ENCODE peak calls at places on chromosomes 13 and 19, in ten cellular contexts. One of them, this sample, is unnamed.

GRCh38 chr13:28819046-28819747 is 942 bp upstream of the MTUS2 start:
- DNase-seq in IMR-90: peak
- DNase-seq in LNCaP clone FGC: no peak
- DNase-seq in OCI-LY7: no peak
- DNase-seq in RWPE1: no peak
- DNase-seq in aorta: peak
- DNase-seq in sciatic nerve: no peak
- DNase-seq in heart left ventricle: peak
- DNase-seq in SK-N-SH: no peak
- DNase-seq in Kasumi-1: no peak
- DNase-seq in this sample: peak

GRCh38 chr19:48308695-48309586 is 16.4 kb upstream of the EMP3 start:
- DNase-seq in IMR-90: no peak
- DNase-seq in LNCaP clone FGC: no peak
- DNase-seq in OCI-LY7: peak
- DNase-seq in RWPE1: no peak
- DNase-seq in aorta: no peak
- DNase-seq in sciatic nerve: no peak
- DNase-seq in heart left ventricle: no peak
- DNase-seq in SK-N-SH: no peak
- DNase-seq in Kasumi-1: peak
- DNase-seq in this sample: no peak

GRCh38 chr13:56314755-56315154 is 826.0 kb upstream of the PRR20A start:
- DNase-seq in IMR-90: no peak
- DNase-seq in LNCaP clone FGC: no peak
- DNase-seq in OCI-LY7: no peak
- DNase-seq in RWPE1: no peak
- DNase-seq in aorta: no peak
- DNase-seq in sciatic nerve: no peak
- DNase-seq in heart left ventricle: no peak
- DNase-seq in SK-N-SH: no peak
- DNase-seq in Kasumi-1: no peak
- DNase-seq in this sample: no peak

GRCh38 chr19:8592231-8593009 is 15.2 kb upstream of the MYO1F start:
- DNase-seq in IMR-90: peak
- DNase-seq in LNCaP clone FGC: no peak
- DNase-seq in OCI-LY7: peak
- DNase-seq in RWPE1: peak
- DNase-seq in aorta: peak
- DNase-seq in sciatic nerve: peak
- DNase-seq in heart left ventricle: peak
- DNase-seq in SK-N-SH: peak
- DNase-seq in Kasumi-1: no peak
- DNase-seq in this sample: peak

GRCh38 chr13:67125681-67126080 is 104.5 kb downstream of the PCDH9 start:
- DNase-seq in IMR-90: no peak
- DNase-seq in LNCaP clone FGC: no peak
- DNase-seq in OCI-LY7: no peak
- DNase-seq in RWPE1: no peak
- DNase-seq in aorta: no peak
- DNase-seq in sciatic nerve: no peak
- DNase-seq in heart left ventricle: no peak
- DNase-seq in SK-N-SH: no peak
- DNase-seq in Kasumi-1: no peak
- DNase-seq in this sample: no peak

GRCh38 chr19:56138069-56138468 is 3.0 kb upstream of the ZNF444 start:
- DNase-seq in IMR-90: no peak
- DNase-seq in LNCaP clone FGC: peak
- DNase-seq in OCI-LY7: no peak
- DNase-seq in RWPE1: no peak
- DNase-seq in aorta: no peak
- DNase-seq in sciatic nerve: no peak
- DNase-seq in heart left ventricle: no peak
- DNase-seq in SK-N-SH: no peak
- DNase-seq in Kasumi-1: no peak
- DNase-seq in this sample: no peak

GRCh38 chr19:49064768-49065611 is at the start of gene NTF4:
- DNase-seq in IMR-90: no peak
- DNase-seq in LNCaP clone FGC: no peak
- DNase-seq in OCI-LY7: no peak
- DNase-seq in RWPE1: peak
- DNase-seq in aorta: no peak
- DNase-seq in sciatic nerve: no peak
- DNase-seq in heart left ventricle: no peak
- DNase-seq in SK-N-SH: peak
- DNase-seq in Kasumi-1: no peak
- DNase-seq in this sample: no peak

GRCh38 chr13:90443268-90443667 is 904.2 kb upstream of the MIR17HG start:
- DNase-seq in IMR-90: peak
- DNase-seq in LNCaP clone FGC: no peak
- DNase-seq in OCI-LY7: no peak
- DNase-seq in RWPE1: no peak
- DNase-seq in aorta: no peak
- DNase-seq in sciatic nerve: no peak
- DNase-seq in heart left ventricle: no peak
- DNase-seq in SK-N-SH: no peak
- DNase-seq in Kasumi-1: no peak
- DNase-seq in this sample: no peak

GRCh38 chr19:13031917-13032623 is 36.8 kb downstream of the NFIX start:
- DNase-seq in IMR-90: peak
- DNase-seq in LNCaP clone FGC: no peak
- DNase-seq in OCI-LY7: no peak
- DNase-seq in RWPE1: no peak
- DNase-seq in aorta: peak
- DNase-seq in sciatic nerve: no peak
- DNase-seq in heart left ventricle: peak
- DNase-seq in SK-N-SH: no peak
- DNase-seq in Kasumi-1: no peak
- DNase-seq in this sample: no peak

GRCh38 chr19:17339088-17339741 is 1.9 kb downstream of the GTPBP3 start:
- DNase-seq in IMR-90: no peak
- DNase-seq in LNCaP clone FGC: no peak
- DNase-seq in OCI-LY7: peak
- DNase-seq in RWPE1: peak
- DNase-seq in aorta: no peak
- DNase-seq in sciatic nerve: no peak
- DNase-seq in heart left ventricle: no peak
- DNase-seq in SK-N-SH: peak
- DNase-seq in Kasumi-1: no peak
- DNase-seq in this sample: no peak

GRCh38 chr19:50202399-50202798 is 1.0 kb upstream of the MYH14 start:
- DNase-seq in IMR-90: no peak
- DNase-seq in LNCaP clone FGC: no peak
- DNase-seq in OCI-LY7: no peak
- DNase-seq in RWPE1: no peak
- DNase-seq in aorta: no peak
- DNase-seq in sciatic nerve: no peak
- DNase-seq in heart left ventricle: no peak
- DNase-seq in SK-N-SH: no peak
- DNase-seq in Kasumi-1: no peak
- DNase-seq in this sample: no peak

GRCh38 chr13:96075953-96076543 is 13.9 kb upstream of the HS6ST3 start:
- DNase-seq in IMR-90: peak
- DNase-seq in LNCaP clone FGC: no peak
- DNase-seq in OCI-LY7: peak
- DNase-seq in RWPE1: peak
- DNase-seq in aorta: no peak
- DNase-seq in sciatic nerve: no peak
- DNase-seq in heart left ventricle: no peak
- DNase-seq in SK-N-SH: peak
- DNase-seq in Kasumi-1: peak
- DNase-seq in this sample: no peak

GRCh38 chr13:42991892-42992584 is at the start of gene EPSTI1:
- DNase-seq in IMR-90: peak
- DNase-seq in LNCaP clone FGC: no peak
- DNase-seq in OCI-LY7: peak
- DNase-seq in RWPE1: peak
- DNase-seq in aorta: peak
- DNase-seq in sciatic nerve: peak
- DNase-seq in heart left ventricle: peak
- DNase-seq in SK-N-SH: no peak
- DNase-seq in Kasumi-1: peak
- DNase-seq in this sample: peak

GRCh38 chr13:45681101-45681500 is 21.0 kb upstream of the CBY2 start:
- DNase-seq in IMR-90: no peak
- DNase-seq in LNCaP clone FGC: no peak
- DNase-seq in OCI-LY7: no peak
- DNase-seq in RWPE1: no peak
- DNase-seq in aorta: no peak
- DNase-seq in sciatic nerve: no peak
- DNase-seq in heart left ventricle: no peak
- DNase-seq in SK-N-SH: no peak
- DNase-seq in Kasumi-1: no peak
- DNase-seq in this sample: no peak

GRCh38 chr19:50820549-50821247 is 2.9 kb downstream of the KLK1 start:
- DNase-seq in IMR-90: no peak
- DNase-seq in LNCaP clone FGC: no peak
- DNase-seq in OCI-LY7: peak
- DNase-seq in RWPE1: no peak
- DNase-seq in aorta: no peak
- DNase-seq in sciatic nerve: no peak
- DNase-seq in heart left ventricle: no peak
- DNase-seq in SK-N-SH: no peak
- DNase-seq in Kasumi-1: no peak
- DNase-seq in this sample: no peak

GRCh38 chr13:84200971-84201370 is 318.7 kb upstream of the SLITRK1 start:
- DNase-seq in IMR-90: no peak
- DNase-seq in LNCaP clone FGC: no peak
- DNase-seq in OCI-LY7: no peak
- DNase-seq in RWPE1: no peak
- DNase-seq in aorta: no peak
- DNase-seq in sciatic nerve: no peak
- DNase-seq in heart left ventricle: no peak
- DNase-seq in SK-N-SH: no peak
- DNase-seq in Kasumi-1: no peak
- DNase-seq in this sample: no peak

GRCh38 chr13:73075546-73075945 is 16.7 kb downstream of the KLF5 start:
- DNase-seq in IMR-90: no peak
- DNase-seq in LNCaP clone FGC: no peak
- DNase-seq in OCI-LY7: no peak
- DNase-seq in RWPE1: no peak
- DNase-seq in aorta: no peak
- DNase-seq in sciatic nerve: no peak
- DNase-seq in heart left ventricle: no peak
- DNase-seq in SK-N-SH: no peak
- DNase-seq in Kasumi-1: no peak
- DNase-seq in this sample: no peak

GRCh38 chr13:92842145-92842544 is 384.5 kb upstream of the GPC6 start:
- DNase-seq in IMR-90: peak
- DNase-seq in LNCaP clone FGC: no peak
- DNase-seq in OCI-LY7: no peak
- DNase-seq in RWPE1: no peak
- DNase-seq in aorta: no peak
- DNase-seq in sciatic nerve: no peak
- DNase-seq in heart left ventricle: no peak
- DNase-seq in SK-N-SH: no peak
- DNase-seq in Kasumi-1: no peak
- DNase-seq in this sample: no peak

GRCh38 chr13:94063096-94063495 is 416.4 kb downstream of the DCT start:
- DNase-seq in IMR-90: peak
- DNase-seq in LNCaP clone FGC: no peak
- DNase-seq in OCI-LY7: no peak
- DNase-seq in RWPE1: no peak
- DNase-seq in aorta: no peak
- DNase-seq in sciatic nerve: no peak
- DNase-seq in heart left ventricle: no peak
- DNase-seq in SK-N-SH: no peak
- DNase-seq in Kasumi-1: no peak
- DNase-seq in this sample: no peak

GRCh38 chr19:40466219-40467006 is at the start of gene SPTBN4:
- DNase-seq in IMR-90: no peak
- DNase-seq in LNCaP clone FGC: no peak
- DNase-seq in OCI-LY7: no peak
- DNase-seq in RWPE1: no peak
- DNase-seq in aorta: peak
- DNase-seq in sciatic nerve: peak
- DNase-seq in heart left ventricle: peak
- DNase-seq in SK-N-SH: no peak
- DNase-seq in Kasumi-1: peak
- DNase-seq in this sample: peak

GRCh38 chr13:32586022-32586900 is at the start of gene PDS5B:
- DNase-seq in IMR-90: peak
- DNase-seq in LNCaP clone FGC: peak
- DNase-seq in OCI-LY7: peak
- DNase-seq in RWPE1: peak
- DNase-seq in aorta: peak
- DNase-seq in sciatic nerve: peak
- DNase-seq in heart left ventricle: peak
- DNase-seq in SK-N-SH: peak
- DNase-seq in Kasumi-1: peak
- DNase-seq in this sample: peak

GRCh38 chr19:5354403-5354802 is 13.8 kb upstream of the PTPRS start:
- DNase-seq in IMR-90: no peak
- DNase-seq in LNCaP clone FGC: no peak
- DNase-seq in OCI-LY7: no peak
- DNase-seq in RWPE1: no peak
- DNase-seq in aorta: no peak
- DNase-seq in sciatic nerve: no peak
- DNase-seq in heart left ventricle: no peak
- DNase-seq in SK-N-SH: peak
- DNase-seq in Kasumi-1: no peak
- DNase-seq in this sample: no peak

GRCh38 chr19:12641456-12641855 is 25.1 kb downstream of the MAN2B1 start:
- DNase-seq in IMR-90: no peak
- DNase-seq in LNCaP clone FGC: no peak
- DNase-seq in OCI-LY7: no peak
- DNase-seq in RWPE1: no peak
- DNase-seq in aorta: no peak
- DNase-seq in sciatic nerve: no peak
- DNase-seq in heart left ventricle: no peak
- DNase-seq in SK-N-SH: no peak
- DNase-seq in Kasumi-1: no peak
- DNase-seq in this sample: no peak

GRCh38 chr13:79496188-79496587 is 15.2 kb downstream of the NDFIP2 start:
- DNase-seq in IMR-90: no peak
- DNase-seq in LNCaP clone FGC: no peak
- DNase-seq in OCI-LY7: no peak
- DNase-seq in RWPE1: no peak
- DNase-seq in aorta: no peak
- DNase-seq in sciatic nerve: no peak
- DNase-seq in heart left ventricle: no peak
- DNase-seq in SK-N-SH: no peak
- DNase-seq in Kasumi-1: no peak
- DNase-seq in this sample: no peak

GRCh38 chr13:98203641-98204326 is 26.7 kb upstream of the RNF113B start:
- DNase-seq in IMR-90: no peak
- DNase-seq in LNCaP clone FGC: no peak
- DNase-seq in OCI-LY7: no peak
- DNase-seq in RWPE1: no peak
- DNase-seq in aorta: no peak
- DNase-seq in sciatic nerve: no peak
- DNase-seq in heart left ventricle: no peak
- DNase-seq in SK-N-SH: no peak
- DNase-seq in Kasumi-1: no peak
- DNase-seq in this sample: no peak

GRCh38 chr19:35105411-35106290 is 10.0 kb upstream of the FXYD3 start:
- DNase-seq in IMR-90: no peak
- DNase-seq in LNCaP clone FGC: no peak
- DNase-seq in OCI-LY7: no peak
- DNase-seq in RWPE1: no peak
- DNase-seq in aorta: no peak
- DNase-seq in sciatic nerve: no peak
- DNase-seq in heart left ventricle: no peak
- DNase-seq in SK-N-SH: no peak
- DNase-seq in Kasumi-1: no peak
- DNase-seq in this sample: no peak

GRCh38 chr13:35720690-35721554 is 244.4 kb upstream of the MAB21L1 start:
- DNase-seq in IMR-90: peak
- DNase-seq in LNCaP clone FGC: no peak
- DNase-seq in OCI-LY7: peak
- DNase-seq in RWPE1: peak
- DNase-seq in aorta: no peak
- DNase-seq in sciatic nerve: peak
- DNase-seq in heart left ventricle: peak
- DNase-seq in SK-N-SH: peak
- DNase-seq in Kasumi-1: peak
- DNase-seq in this sample: peak

GRCh38 chr19:31761281-31761913 is 412.2 kb upstream of the TSHZ3 start:
- DNase-seq in IMR-90: no peak
- DNase-seq in LNCaP clone FGC: no peak
- DNase-seq in OCI-LY7: no peak
- DNase-seq in RWPE1: no peak
- DNase-seq in aorta: no peak
- DNase-seq in sciatic nerve: no peak
- DNase-seq in heart left ventricle: no peak
- DNase-seq in SK-N-SH: no peak
- DNase-seq in Kasumi-1: no peak
- DNase-seq in this sample: no peak